ENCODE peak calls at places on chromosomes 3 and 15, in ten cellular contexts. G is neural progenitor cell; V is psoas muscle; H is A549; S is CD4-positive, alpha-beta T cell; U is coronary artery; J is HCT116; T is heart left ventricle; N is left ventricle myocardium inferior; Q is CD8-positive, alpha-beta T cell. P is an unnamed sample.

GRCh38 chr15:68197661-68198437 is 7.3 kb downstream of the CALML4 start:
- DNase-seq in G (no peak), V (no peak), H (no peak), S (no peak), U (peak), J (no peak), T (no peak), N (no peak), Q (no peak), P (no peak)

GRCh38 chr3:194112120-194113106 is 23.5 kb upstream of the HES1 start:
- DNase-seq in G (no peak), V (no peak), H (peak), S (no peak), U (no peak), J (no peak), T (no peak), N (no peak), Q (no peak), P (peak)

GRCh38 chr15:82538961-82539689 is 1.1 kb downstream of the RPS17 start:
- DNase-seq in G (no peak), V (no peak), H (no peak), S (no peak), U (no peak), J (no peak), T (no peak), N (no peak), Q (no peak), P (no peak)

GRCh38 chr15:79378394-79379158 is 53.6 kb upstream of the MINAR1 start:
- DNase-seq in G (no peak), V (no peak), H (no peak), S (no peak), U (no peak), J (no peak), T (no peak), N (no peak), Q (no peak), P (no peak)

GRCh38 chr3:145005427-145005826 is 1033.8 kb downstream of the DIPK2A start:
- DNase-seq in G (no peak), V (no peak), H (no peak), S (no peak), U (no peak), J (no peak), T (no peak), N (no peak), Q (no peak), P (no peak)

GRCh38 chr15:90988249-90988648 is 6.1 kb downstream of the PRC1 start:
- DNase-seq in G (no peak), V (no peak), H (no peak), S (no peak), U (no peak), J (no peak), T (no peak), N (no peak), Q (no peak), P (no peak)

GRCh38 chr3:53588122-53588521 is 93.7 kb downstream of the CACNA1D start:
- DNase-seq in G (no peak), V (no peak), H (peak), S (no peak), U (no peak), J (no peak), T (no peak), N (no peak), Q (no peak), P (no peak)

GRCh38 chr3:98874602-98875249 is 26.8 kb downstream of the DCBLD2 start:
- DNase-seq in G (no peak), V (no peak), H (no peak), S (no peak), U (no peak), J (no peak), T (no peak), N (no peak), Q (no peak), P (no peak)

GRCh38 chr3:188082040-188082439 is 71.9 kb upstream of the LPP start:
- DNase-seq in G (no peak), V (no peak), H (no peak), S (no peak), U (no peak), J (no peak), T (no peak), N (no peak), Q (no peak), P (no peak)

GRCh38 chr3:128971421-128971820 is 22.5 kb downstream of the CFAP92 start:
- DNase-seq in G (no peak), V (peak), H (no peak), S (no peak), U (no peak), J (no peak), T (no peak), N (peak), Q (no peak), P (no peak)

GRCh38 chr3:46298871-46299607 is 54.9 kb upstream of the CCR2 start:
- DNase-seq in G (no peak), V (no peak), H (no peak), S (no peak), U (no peak), J (no peak), T (no peak), N (no peak), Q (no peak), P (no peak)

GRCh38 chr3:52879090-52879489 is 18.3 kb downstream of the STIMATE start:
- DNase-seq in G (no peak), V (no peak), H (no peak), S (no peak), U (no peak), J (no peak), T (no peak), N (no peak), Q (no peak), P (no peak)

DNA sequence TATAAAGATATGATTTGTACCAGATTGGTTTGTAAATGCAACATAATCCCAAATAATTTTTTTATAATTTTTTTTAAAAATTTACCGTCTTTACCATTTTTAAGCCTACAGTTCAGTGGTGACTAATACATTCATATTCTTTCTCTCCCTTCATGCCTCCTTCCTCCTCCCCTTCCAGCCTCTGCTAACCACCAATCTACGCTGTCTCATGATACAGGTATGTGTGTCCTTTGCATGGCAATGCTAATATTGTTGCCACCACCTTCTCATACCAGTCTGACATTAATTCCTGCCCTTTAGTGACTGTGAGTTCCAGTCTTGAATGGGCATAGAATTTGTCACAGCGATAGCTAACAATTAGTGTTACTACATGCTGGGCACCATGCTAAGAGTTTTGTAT is 62.5 kb upstream of the RGMA start:
- DNase-seq in G (no peak), V (no peak), H (no peak), S (no peak), U (no peak), J (no peak), T (no peak), N (no peak), Q (no peak), P (no peak)
- TF ChIP-seq CTCF in G (no peak), V (no peak), H (no peak), S (no peak), U (no peak), J (no peak), T (no peak), N (no peak), Q (no peak), P (no peak)

GRCh38 chr3:50303038-50303815 is at the start of gene HYAL1:
- DNase-seq in G (peak), V (peak), H (no peak), S (no peak), U (peak), J (peak), T (peak), N (peak), Q (no peak), P (no peak)
- H3K27ac ChIP-seq in G (peak), V (peak), H (no peak), S (no peak), U (peak), J (peak), T (peak), N (peak), Q (no peak), P (peak)

GRCh38 chr3:120177907-120178306 is 83.7 kb upstream of the GSK3B start:
- DNase-seq in G (no peak), V (no peak), H (no peak), S (no peak), U (no peak), J (no peak), T (no peak), N (no peak), Q (no peak), P (no peak)
- TF ChIP-seq CTCF in G (no peak), V (no peak), H (no peak), S (no peak), U (no peak), J (no peak), T (no peak), N (no peak), Q (no peak), P (no peak)

GRCh38 chr15:45230246-45230965 is 21.6 kb upstream of the SLC28A2 start:
- DNase-seq in G (no peak), V (no peak), H (no peak), S (no peak), U (no peak), J (no peak), T (no peak), N (no peak), Q (no peak), P (no peak)

GRCh38 chr15:45231864-45232562 is 20.0 kb upstream of the SLC28A2 start:
- DNase-seq in G (no peak), V (no peak), H (no peak), S (no peak), U (no peak), J (no peak), T (no peak), N (no peak), Q (no peak), P (no peak)

GRCh38 chr15:45231061-45231576 is 20.9 kb upstream of the SLC28A2 start:
- DNase-seq in G (no peak), V (no peak), H (no peak), S (no peak), U (no peak), J (no peak), T (no peak), N (no peak), Q (no peak), P (no peak)

GRCh38 chr15:45225506-45226273 is 26.3 kb upstream of the SLC28A2 start:
- DNase-seq in G (peak), V (no peak), H (no peak), S (no peak), U (no peak), J (no peak), T (no peak), N (no peak), Q (no peak), P (no peak)

GRCh38 chr15:45228931-45229330 is 23.1 kb upstream of the SLC28A2 start:
- DNase-seq in G (no peak), V (peak), H (no peak), S (no peak), U (no peak), J (no peak), T (no peak), N (no peak), Q (no peak), P (no peak)
- H3K27ac ChIP-seq in G (no peak), V (no peak), H (no peak), S (no peak), U (no peak), J (no peak), T (no peak), N (no peak), Q (no peak), P (no peak)

DNA sequence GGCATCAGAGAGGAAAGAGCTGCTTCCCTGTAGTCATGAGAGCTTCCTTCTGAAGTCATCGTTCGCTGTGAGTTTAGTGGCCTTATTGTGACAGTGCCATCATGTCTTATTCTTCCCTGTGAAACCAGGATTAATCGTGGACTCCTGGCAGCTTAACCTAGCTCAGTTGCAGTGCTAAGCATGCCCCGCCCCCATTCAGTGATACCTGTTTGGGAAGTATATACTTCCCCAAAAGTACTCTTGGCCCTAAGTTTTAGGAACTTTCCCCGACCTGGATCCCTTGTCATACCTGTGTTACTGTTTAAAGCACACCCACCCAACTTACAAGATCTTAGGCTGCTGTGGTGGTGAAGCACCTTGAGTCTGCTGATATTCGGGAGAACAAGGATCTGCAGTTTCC is 32.1 kb upstream of the TIMP4 start:
- DNase-seq in G (no peak), V (no peak), H (no peak), S (no peak), U (no peak), J (no peak), T (no peak), N (no peak), Q (no peak), P (no peak)
- TF ChIP-seq CTCF in G (no peak), V (no peak), H (no peak), S (no peak), U (no peak), J (no peak), T (no peak), N (no peak), Q (no peak), P (no peak)

GRCh38 chr3:56725175-56725574 is 42.1 kb upstream of the TASOR start:
- DNase-seq in G (no peak), V (no peak), H (no peak), S (peak), U (no peak), J (no peak), T (no peak), N (no peak), Q (peak), P (no peak)
- H3K27ac ChIP-seq in G (no peak), V (no peak), H (no peak), S (peak), U (no peak), J (no peak), T (no peak), N (no peak), Q (no peak), P (no peak)

GRCh38 chr15:61197187-61197586 is 31.9 kb downstream of the RORA start:
- DNase-seq in G (no peak), V (no peak), H (no peak), S (no peak), U (no peak), J (no peak), T (no peak), N (no peak), Q (no peak), P (no peak)

GRCh38 chr15:61198722-61199121 is 30.4 kb downstream of the RORA start:
- DNase-seq in G (peak), V (no peak), H (no peak), S (no peak), U (no peak), J (no peak), T (no peak), N (no peak), Q (no peak), P (no peak)

GRCh38 chr15:61196156-61196555 is 32.9 kb downstream of the RORA start:
- DNase-seq in G (no peak), V (no peak), H (no peak), S (no peak), U (no peak), J (no peak), T (no peak), N (no peak), Q (no peak), P (no peak)

GRCh38 chr15:61195116-61196002 is 33.7 kb downstream of the RORA start:
- DNase-seq in G (peak), V (no peak), H (peak), S (no peak), U (no peak), J (peak), T (no peak), N (no peak), Q (no peak), P (peak)

DNA sequence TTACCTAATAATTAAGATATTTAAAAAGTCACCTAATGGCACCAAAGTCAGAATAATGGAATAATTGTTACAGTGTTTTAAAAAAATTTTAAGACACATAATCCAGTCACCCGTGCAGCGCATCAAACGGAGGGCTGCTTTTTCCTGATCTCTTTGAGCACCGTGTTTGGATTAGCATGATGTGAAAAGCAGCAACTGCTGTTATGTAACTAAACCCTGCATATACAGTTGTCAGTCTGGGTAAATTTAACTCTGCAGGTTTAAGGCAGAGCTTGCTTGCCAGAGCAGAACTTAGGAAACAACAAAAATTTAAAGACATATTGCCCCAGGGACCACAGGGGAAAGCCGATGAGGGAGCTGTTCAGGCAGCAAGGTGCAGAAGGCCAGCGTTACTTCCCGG is 32.4 kb downstream of the RORA start:
- DNase-seq in G (no peak), V (no peak), H (no peak), S (no peak), U (no peak), J (no peak), T (no peak), N (no peak), Q (no peak), P (no peak)
- TF ChIP-seq CTCF in G (no peak), V (no peak), H (no peak), S (no peak), U (no peak), J (no peak), T (no peak), N (no peak), Q (no peak), P (no peak)

GRCh38 chr15:62940359-62940754 is 102.2 kb upstream of the TPM1 start:
- DNase-seq in G (no peak), V (no peak), H (peak), S (no peak), U (no peak), J (no peak), T (no peak), N (no peak), Q (no peak), P (peak)
- H3K27ac ChIP-seq in G (no peak), V (peak), H (peak), S (no peak), U (peak), J (no peak), T (peak), N (peak), Q (no peak), P (peak)

P was measured in RWPE1.